ENCODE peak calls at places on chromosome 5, in four cellular contexts. One of them, this sample, is unnamed.

GRCh38 chr5:419970-420369 is 23.0 kb upstream of the EXOC3 start:
- DNase-seq in K562: no peak
- DNase-seq in HL-60: no peak
- DNase-seq in GM12878: no peak
- DNase-seq in this sample: no peak

GRCh38 chr5:151686673-151687378 is at the start of gene SPARC:
- DNase-seq in K562: no peak
- DNase-seq in HL-60: no peak
- DNase-seq in GM12878: no peak
- DNase-seq in this sample: no peak

GRCh38 chr5:115333164-115333563 is 36.7 kb upstream of the CCDC112 start:
- DNase-seq in K562: peak; percentile 7
- DNase-seq in HL-60: peak; percentile 20
- DNase-seq in GM12878: peak; percentile 32
- DNase-seq in this sample: no peak

GRCh38 chr5:65815156-65815555 is 93.2 kb downstream of the NLN start:
- DNase-seq in K562: no peak
- DNase-seq in HL-60: no peak
- DNase-seq in GM12878: no peak
- DNase-seq in this sample: no peak

GRCh38 chr5:932151-932627 is 39.5 kb downstream of the TRIP13 start:
- DNase-seq in K562: no peak
- DNase-seq in HL-60: no peak
- DNase-seq in GM12878: no peak
- DNase-seq in this sample: no peak

GRCh38 chr5:137036630-137037029 is 462.5 kb downstream of the SPOCK1 start:
- DNase-seq in K562: no peak
- DNase-seq in HL-60: no peak
- DNase-seq in GM12878: no peak
- DNase-seq in this sample: no peak

GRCh38 chr5:96633820-96634219 is 28.4 kb upstream of the CAST start:
- DNase-seq in K562: no peak
- DNase-seq in HL-60: no peak
- DNase-seq in GM12878: no peak
- DNase-seq in this sample: no peak

GRCh38 chr5:154818459-154819116 is 31.8 kb downstream of the FAXDC2 start:
- DNase-seq in K562: peak; percentile 50
- DNase-seq in HL-60: no peak
- DNase-seq in GM12878: no peak
- DNase-seq in this sample: no peak

GRCh38 chr5:173984218-173984617 is 4.8 kb upstream of the C5orf47 start:
- DNase-seq in K562: peak; percentile 31
- DNase-seq in HL-60: no peak
- DNase-seq in GM12878: no peak
- DNase-seq in this sample: no peak

GRCh38 chr5:155080721-155081120 is 67.2 kb downstream of the KIF4B start:
- DNase-seq in K562: no peak
- DNase-seq in HL-60: no peak
- DNase-seq in GM12878: no peak
- DNase-seq in this sample: no peak

GRCh38 chr5:1873242-1873959 is 9.3 kb downstream of the IRX4 start:
- DNase-seq in K562: no peak
- DNase-seq in HL-60: no peak
- DNase-seq in GM12878: no peak
- DNase-seq in this sample: no peak

GRCh38 chr5:138874771-138875628 is at the start of gene LRRTM2:
- DNase-seq in K562: no peak
- DNase-seq in HL-60: no peak
- DNase-seq in GM12878: no peak
- DNase-seq in this sample: no peak

GRCh38 chr5:14778789-14779070 is 92.8 kb downstream of the ANKH start:
- DNase-seq in K562: no peak
- DNase-seq in HL-60: no peak
- DNase-seq in GM12878: no peak
- DNase-seq in this sample: no peak

GRCh38 chr5:6461006-6461405 is 12.3 kb downstream of the UBE2QL1 start:
- DNase-seq in K562: no peak
- DNase-seq in HL-60: no peak
- DNase-seq in GM12878: no peak
- DNase-seq in this sample: no peak
- TF ChIP-seq SPI1 in K562: no peak
- TF ChIP-seq SPI1 in HL-60: no peak
- TF ChIP-seq SPI1 in GM12878: no peak
- TF ChIP-seq SPI1 in this sample: no peak

GRCh38 chr5:68287631-68287975 is 72.0 kb downstream of the PIK3R1 start:
- DNase-seq in K562: no peak
- DNase-seq in HL-60: no peak
- DNase-seq in GM12878: no peak
- DNase-seq in this sample: no peak

GRCh38 chr5:68287976-68288755 is 72.6 kb downstream of the PIK3R1 start:
- DNase-seq in K562: peak; percentile 12
- DNase-seq in HL-60: no peak
- DNase-seq in GM12878: peak; percentile 77
- DNase-seq in this sample: peak; percentile 25

GRCh38 chr5:68290260-68290674 is 74.7 kb downstream of the PIK3R1 start:
- DNase-seq in K562: peak; percentile 71
- DNase-seq in HL-60: no peak
- DNase-seq in GM12878: no peak
- DNase-seq in this sample: no peak

GRCh38 chr5:68288756-68289134 is 73.2 kb downstream of the PIK3R1 start:
- DNase-seq in K562: peak; percentile 37
- DNase-seq in HL-60: no peak
- DNase-seq in GM12878: no peak
- DNase-seq in this sample: no peak

DNA sequence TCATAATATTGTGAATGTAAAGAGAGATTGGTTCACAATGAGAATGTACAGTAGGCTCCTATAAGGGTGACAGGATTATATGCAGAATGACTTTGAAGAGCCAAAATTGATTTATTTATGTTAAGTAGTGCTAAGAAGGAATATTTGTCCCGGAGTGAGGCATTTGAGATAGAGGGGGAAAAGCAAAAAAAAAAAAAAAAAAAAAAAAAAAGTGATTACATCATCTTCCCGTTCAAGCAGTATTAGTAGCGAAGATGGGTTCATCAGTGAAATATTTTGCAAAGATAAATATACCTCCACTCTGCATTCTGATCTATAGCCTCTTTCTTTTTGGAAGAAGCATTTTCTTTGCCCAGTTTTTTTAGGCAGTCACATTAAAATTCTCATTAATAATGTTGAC is 74.0 kb downstream of the PIK3R1 start:
- DNase-seq in K562: peak; percentile 14
- DNase-seq in HL-60: no peak
- DNase-seq in GM12878: no peak
- DNase-seq in this sample: no peak
- TF ChIP-seq SPI1 in K562: no peak
- TF ChIP-seq SPI1 in HL-60: no peak
- TF ChIP-seq SPI1 in GM12878: no peak
- TF ChIP-seq SPI1 in this sample: no peak

DNA sequence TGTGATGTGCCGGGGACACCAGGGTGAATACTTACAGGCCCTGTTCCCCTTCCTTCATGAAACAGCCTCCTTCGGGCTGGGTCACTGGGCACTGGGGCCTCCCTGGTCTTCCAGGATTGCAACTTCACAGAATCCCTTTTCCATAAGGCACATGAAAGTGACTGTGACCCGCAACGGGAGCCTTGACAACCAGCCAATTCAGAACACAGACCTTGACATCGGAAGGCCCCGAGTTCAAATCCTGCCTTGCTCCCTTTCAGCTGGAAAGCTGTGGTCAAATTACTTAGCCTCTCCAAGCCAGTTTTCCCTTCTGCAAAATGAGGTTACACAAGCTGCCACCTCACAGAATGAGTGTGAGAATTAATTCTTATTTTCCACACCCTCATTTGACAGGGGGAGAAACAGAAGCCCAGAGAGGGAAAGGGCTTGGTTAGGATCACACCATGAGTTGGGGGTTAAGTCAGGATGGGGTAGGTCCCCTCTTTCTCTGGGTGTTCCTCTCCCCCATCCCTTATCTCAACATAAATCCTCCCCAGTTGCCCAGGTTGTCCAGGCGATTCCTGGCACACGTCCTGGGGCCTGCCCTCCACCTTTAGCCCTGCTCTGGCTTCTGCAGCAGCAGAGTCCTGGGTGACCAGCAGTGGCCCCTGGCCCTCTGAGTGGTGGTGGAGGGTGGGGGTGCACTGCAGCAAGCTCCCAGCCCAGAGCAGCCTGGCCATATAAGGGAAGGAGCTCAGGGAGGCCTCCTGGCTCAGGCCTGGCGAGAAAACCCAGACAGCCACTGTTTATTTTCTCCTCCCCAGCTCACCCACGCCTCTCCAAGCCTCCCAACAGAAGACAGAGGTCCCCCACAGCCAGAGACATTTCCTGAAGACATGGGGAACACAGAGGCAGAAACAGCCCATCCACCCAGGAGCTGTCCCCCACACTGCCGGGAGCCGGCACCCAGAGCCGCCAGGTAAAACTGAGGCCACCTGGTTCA is 44.5 kb upstream of the IL17B start:
- DNase-seq in K562: no peak
- DNase-seq in HL-60: no peak
- DNase-seq in GM12878: no peak
- DNase-seq in this sample: no peak
- TF ChIP-seq SPI1 in K562: no peak
- TF ChIP-seq SPI1 in HL-60: no peak
- TF ChIP-seq SPI1 in GM12878: no peak
- TF ChIP-seq SPI1 in this sample: no peak

DNA sequence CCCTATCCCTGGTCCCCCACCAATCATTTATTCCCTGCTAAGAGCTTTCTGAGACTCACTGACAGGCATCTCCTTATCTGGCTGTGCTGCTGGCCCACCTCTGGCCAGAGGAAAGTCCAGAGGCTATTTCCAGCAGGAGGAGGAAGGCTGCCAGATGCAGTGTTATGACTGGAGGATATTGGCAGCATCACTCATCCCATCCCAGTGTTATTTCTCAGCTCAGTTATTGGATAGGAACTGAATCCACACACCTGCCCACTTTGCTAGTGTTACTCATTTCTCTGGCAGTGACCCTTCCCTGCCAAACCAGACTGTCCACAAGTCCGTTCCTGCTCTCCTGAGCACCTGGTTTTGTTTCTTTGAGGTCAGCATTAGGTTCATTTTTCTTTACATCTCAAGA is 228.2 kb downstream of the GRIA1 start:
- DNase-seq in K562: no peak
- DNase-seq in HL-60: no peak
- DNase-seq in GM12878: no peak
- DNase-seq in this sample: no peak
- TF ChIP-seq SPI1 in K562: no peak
- TF ChIP-seq SPI1 in HL-60: no peak
- TF ChIP-seq SPI1 in GM12878: no peak
- TF ChIP-seq SPI1 in this sample: no peak

GRCh38 chr5:170300361-170301013 is 2.9 kb upstream of the LCP2 start:
- DNase-seq in K562: no peak
- DNase-seq in HL-60: peak; percentile 72
- DNase-seq in GM12878: no peak
- DNase-seq in this sample: no peak

GRCh38 chr5:170296036-170296934 is 1.3 kb downstream of the LCP2 start:
- DNase-seq in K562: peak; percentile 37
- DNase-seq in HL-60: no peak
- DNase-seq in GM12878: no peak
- DNase-seq in this sample: no peak

GRCh38 chr5:170301149-170301548 is 3.6 kb upstream of the LCP2 start:
- DNase-seq in K562: no peak
- DNase-seq in HL-60: no peak
- DNase-seq in GM12878: no peak
- DNase-seq in this sample: no peak

GRCh38 chr5:170296935-170297588 is 515 bp downstream of the LCP2 start:
- DNase-seq in K562: no peak
- DNase-seq in HL-60: peak; percentile 67
- DNase-seq in GM12878: no peak
- DNase-seq in this sample: no peak

DNA sequence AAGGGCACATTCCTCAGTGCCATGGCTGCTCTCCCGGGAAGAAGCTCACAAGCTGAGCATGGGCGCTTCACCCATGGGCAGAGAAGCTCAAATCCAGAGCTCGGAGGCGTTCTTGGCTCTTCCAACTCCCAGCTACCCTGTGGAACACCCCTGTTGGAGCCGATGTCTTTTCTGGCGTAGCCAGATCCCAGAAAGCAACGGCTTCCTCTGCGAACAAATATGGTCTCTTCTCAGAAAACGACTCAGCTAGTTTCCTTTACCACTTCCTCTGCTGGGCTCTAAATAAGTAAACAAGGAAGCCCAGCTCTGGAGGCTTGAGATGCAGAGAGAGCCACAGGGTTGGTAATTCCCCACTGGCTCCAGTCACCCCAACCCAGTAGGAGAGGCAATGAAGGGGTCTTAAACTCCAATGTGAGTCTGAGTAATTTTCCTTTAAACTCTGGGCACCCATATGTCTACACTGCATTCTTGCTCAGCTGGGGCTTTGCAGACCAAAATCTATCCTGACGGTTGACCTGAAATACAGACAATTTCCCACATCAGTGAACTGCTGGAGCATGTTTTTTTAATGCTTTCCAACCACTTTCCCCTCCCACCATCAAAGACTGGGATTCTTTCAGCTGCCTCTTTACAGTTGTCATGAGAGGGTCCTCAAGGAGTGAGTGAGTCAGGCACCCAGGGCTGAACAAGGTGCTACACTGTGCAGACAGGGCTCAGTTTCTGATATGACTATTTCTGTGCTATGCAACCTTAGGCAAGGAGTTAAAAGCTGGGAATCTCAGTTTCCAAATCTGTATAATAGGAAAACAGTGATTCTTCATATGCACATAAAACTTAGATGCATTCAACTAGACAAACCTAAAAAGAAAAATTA is at the start of gene LCP2:
- DNase-seq in K562: no peak
- DNase-seq in HL-60: no peak
- DNase-seq in GM12878: no peak
- DNase-seq in this sample: no peak
- TF ChIP-seq SPI1 in K562: peak; percentile 92
- TF ChIP-seq SPI1 in HL-60: peak; percentile 96
- TF ChIP-seq SPI1 in GM12878: peak; percentile 90
- TF ChIP-seq SPI1 in this sample: peak; percentile 86

GRCh38 chr5:40796487-40796889 is 1.7 kb downstream of the PRKAA1 start:
- DNase-seq in K562: no peak
- DNase-seq in HL-60: peak; percentile 91
- DNase-seq in GM12878: no peak
- DNase-seq in this sample: no peak
- TF ChIP-seq SPI1 in K562: no peak
- TF ChIP-seq SPI1 in HL-60: no peak
- TF ChIP-seq SPI1 in GM12878: no peak
- TF ChIP-seq SPI1 in this sample: no peak

This sample was measured in GM12891.